ENCODE peak calls at places on chromosomes 5 and 9, in five cellular contexts. O is CD8-positive, alpha-beta memory T cell; G is upper lobe of right lung; Z is PC-9; N is osteoblast. M is an unnamed sample.

GRCh38 chr5:155402927-155403645 is 389.5 kb downstream of the KIF4B start:
- DNase-seq in O (no peak), G (no peak), Z (no peak), N (no peak), M (no peak)

GRCh38 chr9:81069038-81069795 is 620.1 kb downstream of the TLE1 start:
- DNase-seq in O (no peak), G (no peak), Z (no peak), N (peak; percentile 14), M (no peak)

GRCh38 chr9:133075925-133076324 is 14.1 kb downstream of the CEL start:
- DNase-seq in O (no peak), G (no peak), Z (no peak), N (peak; percentile 95), M (no peak)

GRCh38 chr5:29218138-29218537 is 1975.3 kb upstream of the CDH6 start:
- DNase-seq in O (no peak), G (no peak), Z (no peak), N (no peak), M (no peak)

GRCh38 chr9:132947751-132948150 is 3.3 kb upstream of the TSC1 start:
- DNase-seq in O (no peak), G (no peak), Z (no peak), N (no peak), M (no peak)

GRCh38 chr9:86073839-86074238 is 25.5 kb downstream of the GOLM1 start:
- DNase-seq in O (no peak), G (no peak), Z (no peak), N (no peak), M (no peak)

GRCh38 chr5:173869316-173869715 is 18.8 kb upstream of the CPEB4 start:
- DNase-seq in O (no peak), G (no peak), Z (no peak), N (no peak), M (no peak)

GRCh38 chr5:146340260-146341081 is 1.8 kb downstream of the POU4F3 start:
- DNase-seq in O (no peak), G (peak; percentile 72), Z (peak; percentile 28), N (peak; percentile 96), M (peak; percentile 51)

GRCh38 chr5:17302590-17302989 is 85.2 kb downstream of the BASP1 start:
- DNase-seq in O (no peak), G (no peak), Z (no peak), N (peak; percentile 85), M (no peak)

GRCh38 chr5:127941646-127942045 is 141.9 kb upstream of the SLC12A2 start:
- DNase-seq in O (no peak), G (no peak), Z (no peak), N (no peak), M (no peak)

GRCh38 chr5:142507528-142507927 is 178.4 kb downstream of the FGF1 start:
- DNase-seq in O (no peak), G (no peak), Z (peak; percentile 49), N (no peak), M (no peak)

GRCh38 chr5:78541058-78541624 is 107.4 kb downstream of the LHFPL2 start:
- DNase-seq in O (no peak), G (no peak), Z (no peak), N (peak; percentile 42), M (no peak)

GRCh38 chr9:93003552-93004407 is 54.7 kb upstream of the SUSD3 start:
- DNase-seq in O (peak; percentile 74), G (peak; percentile 87), Z (peak; percentile 72), N (peak; percentile 77), M (no peak)

GRCh38 chr9:114390952-114391351 is 3.2 kb upstream of the AKNA start:
- DNase-seq in O (no peak), G (no peak), Z (no peak), N (no peak), M (no peak)

GRCh38 chr9:101477736-101478135 is 42.2 kb upstream of the ALDOB start:
- DNase-seq in O (no peak), G (no peak), Z (no peak), N (no peak), M (no peak)

GRCh38 chr5:173513521-173513991 is 102.9 kb downstream of the BOD1 start:
- DNase-seq in O (no peak), G (no peak), Z (no peak), N (no peak), M (no peak)

DNA sequence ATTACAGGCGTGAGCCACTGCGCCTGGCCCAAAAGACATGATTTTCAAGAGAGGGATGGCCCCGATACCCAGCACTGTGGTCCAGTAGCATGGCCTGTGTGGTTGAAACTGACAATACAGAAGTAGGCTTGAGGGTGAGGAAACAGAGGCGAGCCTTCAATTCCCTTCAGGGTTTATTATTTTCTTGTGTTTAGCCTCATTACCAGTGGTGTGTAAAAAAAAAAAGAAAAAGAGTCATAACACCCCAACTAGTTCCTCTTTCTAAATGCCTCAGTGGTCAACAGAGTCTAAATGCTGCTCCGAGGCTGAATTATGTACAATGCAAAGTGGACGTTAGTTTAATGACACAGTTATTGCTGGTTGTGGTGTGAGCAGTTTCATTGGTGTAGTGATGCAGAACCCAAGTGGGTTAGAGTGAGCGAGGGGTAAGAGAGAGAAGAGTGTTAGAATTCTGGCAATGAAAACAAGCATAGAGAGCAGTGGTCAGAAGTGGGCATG is 58.8 kb downstream of the SNX30 start:
- DNase-seq in O (no peak), G (no peak), Z (no peak), N (no peak), M (no peak)
- H3K27ac ChIP-seq in O (no peak overlapping the region), G (peak overlapping the region; percentile 59), Z (no peak overlapping the region), N (no peak overlapping the region), M (no peak overlapping the region)

DNA sequence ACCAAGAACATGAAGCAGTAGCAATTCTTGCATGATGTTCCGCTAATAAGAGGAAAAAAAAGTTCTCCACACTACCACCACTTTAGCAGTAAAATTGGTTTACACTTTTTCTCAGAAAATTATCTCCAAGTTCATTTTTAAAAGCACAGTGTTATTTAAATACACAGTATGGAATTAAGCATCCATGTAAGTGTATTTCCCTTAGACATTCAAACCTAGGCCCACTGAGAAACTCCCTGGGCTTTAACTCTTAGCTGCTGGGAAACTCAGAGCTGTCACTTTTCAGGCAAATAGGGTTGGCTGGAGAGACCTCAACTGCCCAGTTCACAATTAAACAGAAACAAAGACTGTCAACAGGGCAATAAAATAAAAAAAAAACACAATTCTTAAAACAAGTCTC is 2.7 kb downstream of the GNAQ start:
- DNase-seq in O (no peak), G (no peak), Z (no peak), N (peak; percentile 82), M (no peak)
- H3K4me3 ChIP-seq in O (peak overlapping the region; percentile 8), G (peak overlapping the region; percentile 63), Z (peak overlapping the region; percentile 94), N (peak overlapping the region; percentile 88), M (no peak overlapping the region)

DNA sequence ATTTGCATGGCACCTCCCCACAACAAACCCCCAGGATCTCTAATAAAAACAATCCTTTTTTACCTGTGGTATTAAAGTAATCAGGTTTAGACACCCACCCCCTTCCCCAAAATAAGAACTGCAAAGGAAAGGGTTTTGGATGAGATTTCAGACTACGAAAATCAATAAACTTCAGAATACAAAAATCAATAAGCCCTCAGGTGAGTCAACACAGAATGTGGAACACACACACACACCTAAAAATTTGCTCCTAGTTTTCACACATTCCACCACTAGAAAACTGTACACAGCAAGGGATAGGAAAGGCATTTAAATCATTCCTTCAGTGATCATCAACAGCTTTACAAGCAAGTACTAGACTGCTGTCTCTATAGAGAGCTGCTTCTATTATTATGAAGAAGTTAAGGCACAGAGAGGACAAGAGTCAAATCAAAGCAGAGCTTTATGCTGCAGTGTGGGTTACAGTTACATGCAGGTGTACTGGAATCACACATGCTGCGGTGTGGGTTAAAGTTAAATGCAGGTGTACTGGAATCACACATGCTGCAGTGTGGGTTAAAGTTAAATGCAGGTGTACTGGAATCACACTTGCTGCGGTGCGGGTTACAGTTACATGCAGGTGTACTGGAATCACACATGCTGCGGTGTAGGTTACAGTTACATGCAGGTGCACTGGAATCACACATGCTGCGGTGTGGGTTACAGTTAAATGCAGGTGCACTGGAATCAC is 36.3 kb downstream of the PFDN1 start:
- DNase-seq in O (peak; percentile 15), G (no peak), Z (no peak), N (no peak), M (no peak)
- H3K27ac ChIP-seq in O (no peak overlapping the region), G (no peak overlapping the region), Z (no peak overlapping the region), N (no peak overlapping the region), M (no peak overlapping the region)

DNA sequence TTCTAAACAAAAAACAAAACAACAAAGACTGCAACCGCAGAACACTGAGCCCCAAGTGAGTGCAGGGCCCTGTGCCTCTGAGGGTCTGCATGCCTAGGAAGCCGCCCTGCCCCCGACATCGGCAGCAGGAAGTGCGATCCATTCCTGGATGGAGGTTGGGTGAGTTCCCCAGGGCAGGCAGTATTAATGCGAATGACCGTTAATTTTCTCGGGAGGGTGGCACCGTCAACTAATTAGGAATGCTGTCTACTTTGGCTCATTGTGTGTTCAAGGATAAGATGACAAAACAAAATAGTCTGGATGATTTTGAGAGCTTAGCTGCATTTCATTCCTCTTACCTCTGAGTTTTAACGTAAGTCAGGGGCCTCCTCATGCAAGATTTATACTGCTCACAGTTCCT is 3.1 kb upstream of the NXNL2 start:
- DNase-seq in O (no peak), G (no peak), Z (no peak), N (no peak), M (no peak)
- H3K4me3 ChIP-seq in O (no peak overlapping the region), G (no peak overlapping the region), Z (no peak overlapping the region), N (peak overlapping the region; percentile 57), M (no peak overlapping the region)

GRCh38 chr5:124581866-124582650 is 164.4 kb downstream of the ZNF608 start:
- DNase-seq in O (no peak), G (no peak), Z (no peak), N (no peak), M (no peak)
- H3K27ac ChIP-seq in O (no peak overlapping the region), G (no peak overlapping the region), Z (no peak overlapping the region), N (no peak overlapping the region), M (no peak overlapping the region)

GRCh38 chr9:614421-614820 is 227.1 kb upstream of the DMRT1 start:
- DNase-seq in O (no peak), G (no peak), Z (no peak), N (no peak), M (peak; percentile 28)
- H3K4me3 ChIP-seq in O (no peak overlapping the region), G (no peak overlapping the region), Z (no peak overlapping the region), N (no peak overlapping the region), M (no peak overlapping the region)